ENCODE peak calls at places on chromosomes 7 and 10, in eight cellular contexts. Q, V, U, J, M, B, E and S are unnamed samples. For H3K4me1, the result is how much of the 10 kb centered on the place peaks cover.

GRCh38 chr7:157444011-157444842 is 107.4 kb downstream of the DNAJB6 start:
- DNase-seq in Q (no peak), V (no peak), U (no peak), J (peak), M (peak), B (no peak), E (no peak), S (no peak)

GRCh38 chr7:66697451-66698438 is 42.8 kb upstream of the RABGEF1 start:
- DNase-seq in Q (no peak), V (no peak), U (peak), J (peak), M (no peak), B (peak), E (no peak), S (peak)

GRCh38 chr7:1512781-1513656 is 8.8 kb upstream of the INTS1 start:
- DNase-seq in Q (no peak), V (no peak), U (peak), J (peak), M (peak), B (peak), E (no peak), S (no peak)

GRCh38 chr10:89339860-89340259 is 12.1 kb downstream of the IFIT3 start:
- DNase-seq in Q (no peak), V (no peak), U (no peak), J (no peak), M (no peak), B (no peak), E (no peak), S (no peak)

GRCh38 chr10:106959521-106959920 is 205.0 kb downstream of the SORCS1 start:
- DNase-seq in Q (no peak), V (no peak), U (no peak), J (no peak), M (no peak), B (no peak), E (no peak), S (no peak)

GRCh38 chr7:108581655-108582491 is 12.2 kb downstream of the DNAJB9 start:
- DNase-seq in Q (no peak), V (peak), U (no peak), J (no peak), M (no peak), B (peak), E (peak), S (peak)

GRCh38 chr7:157675427-157675930 is 338.7 kb downstream of the DNAJB6 start:
- DNase-seq in Q (peak), V (no peak), U (no peak), J (peak), M (peak), B (no peak), E (no peak), S (no peak)

GRCh38 chr7:137094-137861 is 55.1 kb upstream of the FAM20C start:
- DNase-seq in Q (no peak), V (no peak), U (no peak), J (no peak), M (no peak), B (no peak), E (no peak), S (no peak)

GRCh38 chr10:36766921-36767320 is 358.5 kb upstream of the ANKRD30A start:
- DNase-seq in Q (no peak), V (no peak), U (no peak), J (no peak), M (no peak), B (no peak), E (no peak), S (peak)

GRCh38 chr10:31318382-31318853 is 598 bp upstream of the ZEB1 start:
- DNase-seq in Q (peak), V (peak), U (peak), J (peak), M (peak), B (peak), E (peak), S (peak)

GRCh38 chr7:28573059-28573553 is 160.8 kb downstream of the CREB5 start:
- DNase-seq in Q (no peak), V (no peak), U (peak), J (no peak), M (no peak), B (peak), E (peak), S (no peak)

GRCh38 chr10:84590794-84591193 is 262.4 kb downstream of the CCSER2 start:
- DNase-seq in Q (no peak), V (no peak), U (no peak), J (peak), M (no peak), B (no peak), E (peak), S (no peak)

GRCh38 chr10:50636576-50636975 is 12.8 kb upstream of the SGMS1 start:
- DNase-seq in Q (no peak), V (no peak), U (peak), J (no peak), M (no peak), B (no peak), E (no peak), S (no peak)

GRCh38 chr10:6030217-6030616 is 31.9 kb downstream of the IL2RA start:
- DNase-seq in Q (no peak), V (no peak), U (no peak), J (no peak), M (no peak), B (no peak), E (no peak), S (no peak)

GRCh38 chr10:29917311-29917710 is 142.1 kb downstream of the JCAD start:
- DNase-seq in Q (no peak), V (no peak), U (peak), J (no peak), M (no peak), B (no peak), E (peak), S (no peak)

GRCh38 chr10:34967411-34967880 is 122.7 kb downstream of the CUL2 start:
- DNase-seq in Q (peak), V (peak), U (peak), J (no peak), M (no peak), B (no peak), E (peak), S (no peak)

GRCh38 chr10:129505500-129506075 is 38.5 kb downstream of the MGMT start:
- DNase-seq in Q (no peak), V (no peak), U (no peak), J (no peak), M (no peak), B (peak), E (no peak), S (no peak)

GRCh38 chr7:95690367-95690947 is 81.9 kb upstream of the DYNC1I1 start:
- DNase-seq in Q (no peak), V (peak), U (peak), J (no peak), M (no peak), B (peak), E (no peak), S (peak)

GRCh38 chr7:130641040-130641439 is 27.5 kb downstream of the COPG2 start:
- DNase-seq in Q (no peak), V (no peak), U (no peak), J (no peak), M (no peak), B (no peak), E (no peak), S (no peak)

GRCh38 chr7:128792471-128793183 is 859 bp downstream of the CCDC136 start:
- DNase-seq in Q (no peak), V (no peak), U (no peak), J (peak), M (peak), B (no peak), E (no peak), S (no peak)

GRCh38 chr10:44925224-44925623 is 14.1 kb downstream of the TMEM72 start:
- DNase-seq in Q (no peak), V (peak), U (no peak), J (peak), M (peak), B (no peak), E (no peak), S (peak)

GRCh38 chr7:149606826-149607225 is 109.2 kb upstream of the ZNF746 start:
- DNase-seq in Q (no peak), V (no peak), U (no peak), J (no peak), M (no peak), B (no peak), E (no peak), S (no peak)

GRCh38 chr7:6446977-6447588 is 671 bp downstream of the DAGLB start:
- DNase-seq in Q (peak), V (peak), U (peak), J (peak), M (peak), B (peak), E (peak), S (peak)

GRCh38 chr7:77859343-77859742 is 60.8 kb downstream of the PHTF2 start:
- DNase-seq in Q (no peak), V (no peak), U (no peak), J (no peak), M (no peak), B (no peak), E (no peak), S (no peak)

GRCh38 chr7:157805716-157806115 is 468.9 kb downstream of the DNAJB6 start:
- DNase-seq in Q (peak), V (no peak), U (no peak), J (no peak), M (no peak), B (no peak), E (no peak), S (no peak)

GRCh38 chr10:22368976-22369375 is 23.7 kb downstream of the SPAG6 start:
- DNase-seq in Q (no peak), V (no peak), U (no peak), J (no peak), M (no peak), B (no peak), E (no peak), S (no peak)

GRCh38 chr10:84329094-84329611 is 764 bp downstream of the CCSER2 start:
- DNase-seq in Q (no peak), V (peak), U (peak), J (no peak), M (no peak), B (peak), E (no peak), S (peak)

GRCh38 chr7:45718464-45719330 is 144.5 kb downstream of the ADCY1 start:
- DNase-seq in Q (no peak), V (no peak), U (peak), J (no peak), M (no peak), B (no peak), E (no peak), S (no peak)

GRCh38 chr7:156219307-156220077 is 407.2 kb upstream of the SHH start:
- DNase-seq in Q (no peak), V (no peak), U (no peak), J (no peak), M (no peak), B (no peak), E (no peak), S (no peak)

GRCh38 chr10:79188154-79188763 is 119.5 kb downstream of the ZMIZ1 start:
- DNase-seq in Q (peak), V (peak), U (no peak), J (no peak), M (no peak), B (no peak), E (no peak), S (no peak)
- H3K4me1 ChIP-seq in Q (under half), V (under half), U (half or more), J (under half), M (half or more), B (half or more), E (under half), S (under half)

GRCh38 chr10:66538908-66539307 is 386.9 kb upstream of the LRRTM3 start:
- DNase-seq in Q (no peak), V (no peak), U (no peak), J (no peak), M (no peak), B (no peak), E (no peak), S (no peak)

GRCh38 chr10:66537186-66537585 is 388.6 kb upstream of the LRRTM3 start:
- DNase-seq in Q (no peak), V (no peak), U (no peak), J (no peak), M (no peak), B (no peak), E (no peak), S (no peak)

GRCh38 chr10:66535418-66535817 is 390.4 kb upstream of the LRRTM3 start:
- DNase-seq in Q (no peak), V (no peak), U (no peak), J (no peak), M (no peak), B (no peak), E (no peak), S (no peak)

GRCh38 chr10:66538352-66538751 is 387.5 kb upstream of the LRRTM3 start:
- DNase-seq in Q (no peak), V (no peak), U (no peak), J (no peak), M (no peak), B (no peak), E (no peak), S (no peak)
- TF ChIP-seq CTCF in Q (no peak), V (no peak), U (no peak), J (no peak), M (no peak), B (no peak), E (no peak), S (no peak)

GRCh38 chr7:2632717-2633537 is 1.1 kb downstream of the TTYH3 start:
- DNase-seq in Q (peak), V (peak), U (peak), J (peak), M (peak), B (peak), E (peak), S (peak)

GRCh38 chr7:2635810-2636701 is 4.3 kb downstream of the TTYH3 start:
- DNase-seq in Q (peak), V (peak), U (no peak), J (peak), M (peak), B (no peak), E (no peak), S (no peak)

GRCh38 chr7:2633538-2634264 is 1.9 kb downstream of the TTYH3 start:
- DNase-seq in Q (no peak), V (peak), U (peak), J (peak), M (peak), B (peak), E (no peak), S (no peak)

GRCh38 chr7:2635148-2635668 is 3.4 kb downstream of the TTYH3 start:
- DNase-seq in Q (no peak), V (no peak), U (no peak), J (no peak), M (peak), B (no peak), E (no peak), S (no peak)

DNA sequence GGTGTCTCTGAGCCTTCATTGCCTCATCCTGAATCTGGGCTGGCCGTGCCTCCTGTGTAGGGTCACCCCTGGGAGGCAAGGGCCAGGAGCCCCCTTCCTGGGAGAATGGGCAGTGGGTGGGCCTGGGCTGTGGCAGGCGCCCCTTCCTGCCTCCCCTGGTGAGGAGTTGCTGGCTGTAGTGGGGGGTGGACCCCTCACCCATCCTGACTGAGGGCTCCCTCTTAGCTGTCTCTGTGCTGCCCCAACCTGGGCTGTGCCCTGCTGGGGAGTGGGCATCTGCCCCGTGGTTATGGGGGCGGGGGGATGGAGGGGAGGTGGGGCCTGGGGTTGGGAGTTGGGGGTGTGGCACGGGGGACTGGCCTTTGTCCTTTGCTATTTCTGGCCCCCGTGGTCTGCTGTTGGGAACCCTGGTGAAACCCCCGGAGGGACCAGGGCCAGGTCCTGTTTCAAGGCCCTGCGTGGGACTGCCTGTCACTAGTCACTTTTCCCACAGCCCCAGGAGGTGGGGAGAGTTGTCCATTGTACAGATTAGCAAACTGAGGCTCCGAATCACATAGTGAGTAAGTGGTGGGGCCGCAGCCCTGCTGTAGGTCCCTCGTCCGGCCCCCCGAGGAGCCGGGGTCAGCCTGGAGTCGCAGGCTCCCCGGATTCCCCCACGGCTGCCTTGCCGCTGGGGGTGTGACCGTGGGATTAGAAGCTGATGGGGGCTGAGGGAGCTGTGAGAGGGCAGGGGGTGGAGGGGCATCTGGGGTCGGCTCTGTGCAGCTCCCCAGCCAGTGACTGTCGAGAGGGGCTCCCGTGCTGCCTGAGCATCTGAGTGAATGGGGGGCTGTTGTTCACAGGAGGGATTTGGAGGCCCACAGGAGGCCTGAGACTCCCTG is 2.7 kb downstream of the TTYH3 start:
- DNase-seq in Q (no peak), V (no peak), U (no peak), J (no peak), M (peak), B (no peak), E (no peak), S (no peak)
- H3K4me1 ChIP-seq in Q (under half), V (half or more), U (half or more), J (under half), M (half or more), B (under half), E (under half), S (under half)

GRCh38 chr10:93006435-93007039 is 54.1 kb upstream of the CYP26C1 start:
- DNase-seq in Q (no peak), V (peak), U (peak), J (no peak), M (no peak), B (peak), E (peak), S (peak)
- TF ChIP-seq CTCF in Q (peak), V (peak), U (peak), J (peak), M (peak), B (peak), E (peak), S (peak)

GRCh38 chr7:44634187-44634838 is 27.9 kb downstream of the OGDH start:
- DNase-seq in Q (no peak), V (peak), U (peak), J (no peak), M (no peak), B (no peak), E (no peak), S (no peak)
- H3K4me1 ChIP-seq in Q (under half), V (half or more), U (half or more), J (under half), M (half or more), B (under half), E (under half), S (under half)